ENCODE peak calls at places on chromosomes 2 and 18, in five cellular contexts. M is endothelial cell of umbilical vein, B is suprapubic skin, O is thyroid gland, C is body of pancreas. D is an unnamed sample.

GRCh38 chr18:23260932-23261590 is 125.8 kb downstream of the CABLES1 start:
- DNase-seq in M (no peak), B (no peak), C (no peak), O (peak), D (no peak)

GRCh38 chr2:6290626-6291025 is 575.1 kb downstream of the CMPK2 start:
- DNase-seq in B (no peak), M (no peak), C (no peak), O (peak), D (no peak)

GRCh38 chr18:6836331-6836730 is 106.8 kb downstream of the ARHGAP28 start:
- DNase-seq in M (no peak), O (no peak), C (no peak), B (no peak), D (no peak)

GRCh38 chr2:17232751-17233150 is 285.5 kb downstream of the RAD51AP2 start:
- DNase-seq in M (no peak), C (no peak), O (no peak), B (no peak), D (no peak)

GRCh38 chr2:54475285-54475684 is 19.2 kb downstream of the SPTBN1 start:
- DNase-seq in M (no peak), C (peak), B (no peak), O (peak), D (no peak)

GRCh38 chr18:7116001-7116831 is 1.4 kb downstream of the LAMA1 start:
- DNase-seq in O (peak), B (no peak), M (no peak), C (no peak), D (no peak)

GRCh38 chr2:156896294-156896693 is 361.2 kb upstream of the GALNT5 start:
- DNase-seq in M (peak), O (no peak), B (no peak), C (no peak), D (peak)

GRCh38 chr18:48635806-48636205 is 97.0 kb downstream of the CTIF start:
- DNase-seq in M (no peak), C (no peak), B (peak), O (no peak), D (no peak)

GRCh38 chr18:36532394-36532793 is 234.9 kb downstream of the FHOD3 start:
- DNase-seq in M (no peak), C (no peak), B (no peak), O (no peak), D (no peak)

GRCh38 chr2:201642086-201642578 is 1.2 kb downstream of the TMEM237 start:
- DNase-seq in C (no peak), O (no peak), B (no peak), M (no peak), D (no peak)

GRCh38 chr2:219286436-219287115 is 7.4 kb downstream of the DNAJB2 start:
- DNase-seq in O (no peak), M (no peak), C (no peak), B (no peak), D (no peak)

GRCh38 chr2:82959677-82960076 is 1499.4 kb downstream of the SUCLG1 start:
- DNase-seq in C (no peak), M (no peak), O (no peak), B (no peak), D (no peak)

GRCh38 chr2:151302879-151303278 is 13.4 kb upstream of the NMI start:
- DNase-seq in O (no peak), B (no peak), C (no peak), M (peak), D (no peak)

GRCh38 chr2:187890690-187891089 is 336.5 kb upstream of the TFPI start:
- DNase-seq in B (no peak), C (no peak), O (no peak), M (peak), D (no peak)

GRCh38 chr2:230346921-230347533 is 20.0 kb downstream of the SP140L start:
- DNase-seq in O (no peak), C (no peak), B (no peak), M (no peak), D (no peak)

GRCh38 chr2:144267209-144267608 is 252.7 kb downstream of the ZEB2 start:
- DNase-seq in O (no peak), C (no peak), M (no peak), B (no peak), D (no peak)

GRCh38 chr2:175057078-175057685 is 52.0 kb upstream of the CHN1 start:
- DNase-seq in M (no peak), C (no peak), B (no peak), O (no peak), D (no peak)

GRCh38 chr18:56493531-56493930 is 144.9 kb downstream of the TXNL1 start:
- DNase-seq in M (no peak), B (no peak), O (no peak), C (no peak), D (no peak)

GRCh38 chr2:240466579-240467148 is 31.2 kb downstream of the GPC1 start:
- DNase-seq in M (no peak), B (peak), O (no peak), C (peak), D (no peak)

GRCh38 chr2:143152219-143152618 is 23.0 kb downstream of the ARHGAP15 start:
- DNase-seq in C (no peak), M (no peak), B (no peak), O (no peak), D (no peak)

GRCh38 chr2:153946036-153946435 is 74.3 kb downstream of the GALNT13 start:
- DNase-seq in O (no peak), B (no peak), M (no peak), C (no peak), D (no peak)

GRCh38 chr2:36358317-36358659 is 2.7 kb downstream of the CRIM1 start:
- DNase-seq in C (no peak), M (no peak), O (no peak), B (no peak), D (no peak)

GRCh38 chr18:1370552-1370951 is 465.9 kb downstream of the ADCYAP1 start:
- DNase-seq in M (no peak), B (no peak), O (no peak), C (no peak), D (no peak)

GRCh38 chr2:37653805-37654378 is 17.6 kb downstream of the CDC42EP3 start:
- DNase-seq in C (no peak), B (no peak), O (no peak), M (no peak), D (peak)

GRCh38 chr2:20584045-20584636 is 66.8 kb downstream of the HS1BP3 start:
- DNase-seq in C (no peak), M (no peak), B (no peak), O (peak), D (no peak)

GRCh38 chr2:69948963-69949645 is 12.3 kb downstream of the ASPRV1 start:
- DNase-seq in O (no peak), M (no peak), B (no peak), C (no peak), D (no peak)

GRCh38 chr18:60377778-60378469 is 5.3 kb upstream of the MC4R start:
- DNase-seq in O (no peak), B (no peak), C (no peak), M (no peak), D (no peak)

GRCh38 chr2:181955010-181955409 is 30.6 kb upstream of the PPP1R1C start:
- DNase-seq in O (no peak), B (no peak), M (peak), C (no peak), D (no peak)

GRCh38 chr18:69948919-69949537 is 1.4 kb upstream of the CD226 start:
- DNase-seq in B (no peak), O (peak), M (peak), C (peak), D (peak)

GRCh38 chr18:75341267-75341666 is 86.2 kb downstream of the SMIM21 start:
- DNase-seq in M (no peak), B (no peak), O (peak), C (no peak), D (no peak)

GRCh38 chr2:28632791-28633190 is 118.8 kb upstream of the PPP1CB start:
- DNase-seq in M (no peak), B (no peak), O (no peak), C (no peak), D (no peak)

GRCh38 chr2:167293172-167293781 is 405.0 kb downstream of the XIRP2 start:
- DNase-seq in O (no peak), B (no peak), C (peak), M (peak), D (no peak)

GRCh38 chr2:86764661-86765307 is 25.9 kb downstream of the CD8A start:
- DNase-seq in C (no peak), M (peak), O (no peak), B (no peak), D (peak)

GRCh38 chr2:224242543-224242942 is 159.4 kb downstream of the FAM124B start:
- DNase-seq in B (no peak), C (no peak), M (no peak), O (no peak), D (no peak)

DNA sequence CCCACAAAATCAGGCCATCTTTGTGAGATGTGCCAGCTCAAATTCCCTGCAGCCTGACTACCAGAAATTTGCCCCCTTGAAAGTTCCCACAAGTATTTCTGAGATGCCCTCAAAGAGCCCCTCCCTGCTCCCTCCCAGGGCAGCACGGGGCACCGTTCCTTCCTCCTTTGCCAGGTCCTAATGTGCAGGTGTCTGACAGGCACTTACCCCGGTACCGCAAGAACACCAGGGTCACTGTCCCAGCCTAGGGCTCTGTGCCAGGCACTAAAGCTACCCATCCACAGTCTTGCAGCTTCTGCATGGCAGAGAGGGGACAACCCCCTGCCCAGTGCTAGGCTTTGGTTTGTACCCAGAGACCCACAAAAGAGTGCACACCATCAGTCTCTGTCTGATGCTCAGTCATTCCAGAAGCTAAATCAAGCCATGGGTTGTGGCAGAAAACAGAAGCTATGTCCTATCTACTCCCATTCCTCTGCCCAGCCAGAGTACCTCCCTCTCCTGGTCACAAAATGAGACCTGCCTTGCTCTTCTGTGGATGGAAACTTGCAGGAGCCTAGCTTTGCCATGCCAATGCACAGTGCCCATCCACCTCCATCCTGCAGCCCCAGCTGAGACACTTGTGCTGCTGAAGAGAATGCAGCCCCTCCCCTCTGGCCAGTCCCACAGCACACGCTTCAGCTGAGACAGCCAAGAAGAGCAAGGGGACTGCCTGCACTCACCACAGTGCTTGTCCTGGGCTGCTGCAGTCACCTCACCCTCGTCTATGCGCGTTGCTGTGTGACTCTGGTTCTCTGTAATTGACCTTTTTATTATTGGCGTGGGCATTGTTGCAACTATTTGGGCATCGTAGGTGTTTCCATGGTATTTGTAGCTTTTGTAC is 48.7 kb downstream of the INPP5D start:
- DNase-seq in O (no peak), C (no peak), M (no peak), B (no peak), D (no peak)
- TF ChIP-seq POLR2A in O (no peak), C (no peak), M (no peak), B (no peak), D (peak)

DNA sequence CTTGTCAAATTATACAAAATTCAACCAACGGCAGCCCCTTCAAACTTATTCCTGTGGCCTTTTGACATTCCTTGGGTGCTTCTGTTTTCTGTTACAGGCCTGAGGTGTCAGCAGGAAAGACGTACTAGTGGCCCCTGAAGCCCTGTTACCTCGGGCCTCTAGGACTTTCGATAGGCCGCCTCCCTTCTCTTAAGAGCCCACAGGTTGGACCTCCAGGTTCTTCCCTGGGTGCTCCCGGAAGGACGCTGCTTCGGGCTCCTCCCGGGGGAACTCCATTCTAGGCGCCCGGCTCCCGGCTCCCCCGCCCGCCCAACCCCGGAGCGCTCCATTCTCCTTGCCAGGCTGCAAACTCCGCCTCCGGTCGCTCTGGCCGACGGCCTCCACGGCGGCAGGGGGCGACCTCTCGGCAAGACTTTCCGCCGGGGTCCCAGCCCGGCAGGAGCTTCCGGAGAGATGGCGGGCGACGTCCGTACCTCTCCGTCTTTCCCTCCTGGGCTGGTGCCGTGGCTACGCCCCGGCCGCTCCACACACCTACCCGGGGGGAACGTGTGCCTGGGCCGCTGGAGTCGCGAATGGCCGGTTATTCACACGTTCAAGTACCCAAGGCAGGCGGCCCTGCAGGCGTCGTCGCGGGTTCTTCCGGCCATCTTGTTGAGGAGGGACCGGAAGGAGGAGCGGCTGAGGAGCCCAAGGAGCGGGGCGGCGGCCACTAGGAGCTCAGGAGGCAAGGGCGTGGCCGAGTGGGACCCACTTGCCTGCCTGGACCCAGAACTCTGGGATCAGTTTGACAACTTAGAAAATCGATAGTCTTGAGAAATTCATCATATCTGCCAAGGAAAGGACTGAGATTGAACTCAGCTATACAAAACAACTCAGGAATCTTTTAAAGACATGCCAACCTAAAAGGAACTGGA is 27.5 kb downstream of the BOLA3 start:
- DNase-seq in B (peak), M (peak), C (peak), O (peak), D (peak)
- TF ChIP-seq POLR2A in B (no peak), M (no peak), C (peak), O (no peak), D (no peak)

DNA sequence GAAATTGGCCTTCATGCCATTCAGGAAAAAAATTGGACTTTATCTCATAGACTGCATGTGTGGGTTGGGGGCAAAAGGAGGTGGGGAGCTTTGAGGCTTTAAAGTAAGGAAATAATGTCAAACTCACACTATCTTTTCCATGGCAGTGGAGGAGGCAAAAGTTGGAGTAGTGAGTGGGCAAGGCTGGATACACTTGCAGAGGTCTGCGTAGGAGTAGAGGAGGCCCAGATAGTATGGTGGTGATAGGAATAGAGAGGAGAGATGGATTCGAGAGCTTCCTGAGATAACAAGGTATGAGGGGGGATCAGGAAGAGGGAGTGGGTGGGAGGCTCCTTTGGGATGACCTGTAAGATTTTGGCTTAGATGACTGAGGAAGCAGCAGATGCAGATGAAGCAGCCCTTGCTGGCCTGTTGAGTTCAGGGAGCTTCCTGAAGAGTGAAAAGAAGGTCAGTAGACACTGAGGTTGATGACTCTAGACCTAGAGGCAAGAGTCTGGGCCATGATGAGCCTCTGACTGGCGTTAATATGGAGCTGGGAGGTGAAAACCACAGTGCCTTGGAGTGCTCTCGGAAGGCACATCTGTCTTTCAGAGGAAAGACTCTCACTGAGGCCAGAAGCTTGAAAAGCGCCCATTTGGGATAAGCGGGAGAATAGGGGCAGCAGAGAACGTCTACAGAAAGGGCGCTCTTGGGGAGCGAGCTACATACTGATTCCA is 5.8 kb downstream of the UNC50 start:
- DNase-seq in B (no peak), O (no peak), C (no peak), M (no peak), D (no peak)
- TF ChIP-seq POLR2A in B (no peak), O (no peak), C (no peak), M (no peak), D (no peak)

DNA sequence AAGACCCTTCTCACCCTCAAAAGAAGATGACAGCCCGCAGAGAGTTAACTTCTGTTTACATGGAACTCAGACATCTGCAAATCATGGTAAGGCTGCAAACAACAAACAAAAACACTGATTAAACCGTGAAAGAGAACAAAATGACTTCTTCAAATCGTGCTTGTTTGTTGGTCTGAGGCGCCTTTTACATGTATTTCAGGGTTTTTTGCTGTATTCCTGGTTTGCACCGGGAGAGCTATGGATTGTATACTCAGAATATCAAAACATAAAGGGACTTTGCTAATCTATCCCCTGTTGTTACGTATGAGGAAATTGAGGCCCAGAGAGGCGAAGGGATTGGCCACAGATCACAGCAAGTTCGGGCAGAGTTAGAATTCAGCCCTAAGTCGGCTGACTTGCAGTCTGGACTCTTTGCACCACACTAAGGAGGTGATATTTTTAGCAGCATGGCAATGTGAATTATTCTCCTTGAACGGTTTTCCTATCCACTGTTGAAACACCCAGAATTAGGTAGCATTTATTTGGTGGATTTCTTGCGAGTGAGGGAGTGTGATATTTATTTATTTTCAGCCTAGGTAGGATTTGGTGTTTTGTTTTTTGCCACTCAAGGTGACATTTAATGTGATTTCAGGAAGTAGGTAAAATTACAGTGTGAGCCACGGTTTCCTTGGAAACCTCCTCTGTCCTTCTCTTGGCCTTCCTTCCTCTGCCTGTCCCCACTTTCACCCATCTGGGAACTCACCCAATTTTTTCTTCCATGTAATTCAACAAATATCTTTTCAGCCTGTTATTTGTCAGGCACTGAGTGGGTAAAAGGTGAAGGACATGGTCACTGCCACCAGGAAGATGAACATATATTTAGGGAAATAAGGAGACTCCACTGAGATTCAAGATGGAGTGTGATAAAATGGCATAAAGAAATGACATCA is 980 bp upstream of the PDE6D start:
- DNase-seq in M (peak), O (peak), C (peak), B (no peak), D (peak)
- TF ChIP-seq POLR2A in M (no peak), O (no peak), C (no peak), B (no peak), D (no peak)

GRCh38 chr2:203886579-203887230 is 19.1 kb downstream of the CTLA4 start:
- DNase-seq in B (no peak), M (no peak), C (no peak), O (no peak), D (peak)
- TF ChIP-seq POLR2A in B (no peak), M (no peak), C (no peak), O (no peak), D (no peak)

GRCh38 chr2:233712596-233713261 is at the start of gene UGT1A5:
- DNase-seq in C (no peak), B (no peak), O (no peak), M (no peak), D (no peak)

GRCh38 chr2:233714164-233714563 is 1.5 kb downstream of the UGT1A5 start:
- DNase-seq in C (no peak), B (no peak), M (no peak), O (no peak), D (peak)

GRCh38 chr2:233713262-233713615 is 532 bp downstream of the UGT1A5 start:
- DNase-seq in B (no peak), C (no peak), M (no peak), O (no peak), D (no peak)

GRCh38 chr2:233718552-233718951 is at the start of gene UGT1A4:
- DNase-seq in C (no peak), B (no peak), M (no peak), O (no peak), D (no peak)
- TF ChIP-seq POLR2A in C (no peak), B (no peak), M (no peak), O (no peak), D (no peak)